ENCODE peak calls at places on chromosomes 5 and 9, in seven cellular contexts. One of them, this sample, is unnamed.

GRCh38 chr5:134509308-134510040 is 16.0 kb upstream of the JADE2 start:
- DNase-seq in SK-N-SH: peak
- DNase-seq in RWPE1: no peak
- DNase-seq in stimulated activated naive CD4-positive, alpha-beta T cell: no peak
- DNase-seq in cardiac muscle cell: peak
- DNase-seq in NCI-H2081: no peak
- DNase-seq in AG10803: peak
- DNase-seq in this sample: no peak

GRCh38 chr9:89421595-89421994 is 76.3 kb downstream of the SEMA4D start:
- DNase-seq in AG10803: no peak
- DNase-seq in NCI-H2081: no peak
- DNase-seq in RWPE1: no peak
- DNase-seq in stimulated activated naive CD4-positive, alpha-beta T cell: no peak
- DNase-seq in SK-N-SH: no peak
- DNase-seq in cardiac muscle cell: peak
- DNase-seq in this sample: no peak

GRCh38 chr9:133990366-133991210 is 1.5 kb downstream of the VAV2 start:
- DNase-seq in AG10803: peak
- DNase-seq in cardiac muscle cell: peak
- DNase-seq in NCI-H2081: peak
- DNase-seq in stimulated activated naive CD4-positive, alpha-beta T cell: no peak
- DNase-seq in SK-N-SH: peak
- DNase-seq in RWPE1: peak
- DNase-seq in this sample: no peak

GRCh38 chr9:18741331-18741730 is 267.4 kb downstream of the ADAMTSL1 start:
- DNase-seq in cardiac muscle cell: no peak
- DNase-seq in SK-N-SH: no peak
- DNase-seq in AG10803: no peak
- DNase-seq in RWPE1: no peak
- DNase-seq in NCI-H2081: no peak
- DNase-seq in stimulated activated naive CD4-positive, alpha-beta T cell: no peak
- DNase-seq in this sample: no peak

GRCh38 chr9:131668057-131668438 is 71.8 kb downstream of the RAPGEF1 start:
- DNase-seq in RWPE1: no peak
- DNase-seq in AG10803: no peak
- DNase-seq in SK-N-SH: no peak
- DNase-seq in cardiac muscle cell: no peak
- DNase-seq in stimulated activated naive CD4-positive, alpha-beta T cell: no peak
- DNase-seq in NCI-H2081: no peak
- DNase-seq in this sample: no peak

GRCh38 chr5:123000731-123001130 is 35.8 kb downstream of the PPIC start:
- DNase-seq in stimulated activated naive CD4-positive, alpha-beta T cell: no peak
- DNase-seq in AG10803: no peak
- DNase-seq in NCI-H2081: peak
- DNase-seq in RWPE1: no peak
- DNase-seq in cardiac muscle cell: no peak
- DNase-seq in SK-N-SH: no peak
- DNase-seq in this sample: no peak

GRCh38 chr9:111712369-111712768 is 51.0 kb downstream of the GNG10 start:
- DNase-seq in SK-N-SH: no peak
- DNase-seq in RWPE1: no peak
- DNase-seq in AG10803: no peak
- DNase-seq in NCI-H2081: no peak
- DNase-seq in stimulated activated naive CD4-positive, alpha-beta T cell: no peak
- DNase-seq in cardiac muscle cell: no peak
- DNase-seq in this sample: no peak

GRCh38 chr9:114232091-114232440 is 76.7 kb downstream of the COL27A1 start:
- DNase-seq in SK-N-SH: no peak
- DNase-seq in cardiac muscle cell: no peak
- DNase-seq in stimulated activated naive CD4-positive, alpha-beta T cell: no peak
- DNase-seq in RWPE1: no peak
- DNase-seq in NCI-H2081: no peak
- DNase-seq in AG10803: no peak
- DNase-seq in this sample: no peak

GRCh38 chr9:27195191-27195590 is 86.2 kb downstream of the TEK start:
- DNase-seq in cardiac muscle cell: no peak
- DNase-seq in SK-N-SH: no peak
- DNase-seq in NCI-H2081: no peak
- DNase-seq in RWPE1: no peak
- DNase-seq in AG10803: no peak
- DNase-seq in stimulated activated naive CD4-positive, alpha-beta T cell: no peak
- DNase-seq in this sample: no peak